ENCODE peak calls at places on chromosomes 3 and 15, in nine cellular contexts. S, B, J, Y, M, N, U, P and I are unnamed samples.

GRCh38 chr3:128274837-128275236 is 121.6 kb downstream of the EEFSEC start:
- DNase-seq in S (no peak), B (no peak), J (no peak), Y (no peak), M (no peak), N (no peak), U (no peak), P (no peak), I (no peak)

GRCh38 chr3:151391715-151392114 is 7.2 kb upstream of the P2RY12 start:
- DNase-seq in S (no peak), B (no peak), J (no peak), Y (no peak), M (no peak), N (no peak), U (no peak), P (no peak), I (no peak)

GRCh38 chr3:184203526-184203925 is 17.5 kb downstream of the ABCF3 start:
- DNase-seq in S (no peak), B (no peak), J (no peak), Y (no peak), M (no peak), N (no peak), U (no peak), P (no peak), I (no peak)

GRCh38 chr3:60182697-60183096 is 1068.6 kb downstream of the FHIT start:
- DNase-seq in S (no peak), B (no peak), J (peak), Y (no peak), M (no peak), N (no peak), U (no peak), P (no peak), I (no peak)

GRCh38 chr3:13550257-13550693 is 1.4 kb downstream of the FBLN2 start:
- DNase-seq in S (no peak), B (no peak), J (no peak), Y (no peak), M (no peak), N (no peak), U (no peak), P (no peak), I (no peak)

GRCh38 chr15:64807751-64808222 is 17.7 kb downstream of the PIF1 start:
- DNase-seq in S (no peak), B (peak), J (peak), Y (no peak), M (no peak), N (no peak), U (no peak), P (no peak), I (no peak)

GRCh38 chr15:36896949-36897348 is 203.4 kb downstream of the MEIS2 start:
- DNase-seq in S (no peak), B (no peak), J (no peak), Y (no peak), M (no peak), N (no peak), U (no peak), P (no peak), I (no peak)

GRCh38 chr3:31552103-31552502 is 19.4 kb downstream of the STT3B start:
- DNase-seq in S (no peak), B (no peak), J (no peak), Y (no peak), M (no peak), N (no peak), U (no peak), P (no peak), I (no peak)

GRCh38 chr3:62622553-62623174 is 249.3 kb upstream of the FEZF2 start:
- DNase-seq in S (no peak), B (no peak), J (peak), Y (no peak), M (peak), N (no peak), U (peak), P (no peak), I (no peak)

GRCh38 chr3:54999159-54999558 is 71.3 kb upstream of the LRTM1 start:
- DNase-seq in S (no peak), B (no peak), J (peak), Y (no peak), M (no peak), N (no peak), U (no peak), P (no peak), I (peak)

GRCh38 chr3:191774485-191774884 is 313.5 kb downstream of the PYDC2 start:
- DNase-seq in S (no peak), B (no peak), J (no peak), Y (no peak), M (no peak), N (no peak), U (no peak), P (no peak), I (no peak)

GRCh38 chr15:90650956-90651689 is 66.0 kb upstream of the BLM start:
- DNase-seq in S (no peak), B (no peak), J (no peak), Y (no peak), M (no peak), N (no peak), U (no peak), P (no peak), I (no peak)

GRCh38 chr3:127141921-127142730 is 50.8 kb upstream of the PRR23E start:
- DNase-seq in S (no peak), B (peak), J (no peak), Y (no peak), M (peak), N (peak), U (no peak), P (peak), I (no peak)

GRCh38 chr3:19866751-19867347 is 67.2 kb downstream of the EFHB start:
- DNase-seq in S (peak), B (no peak), J (peak), Y (no peak), M (peak), N (peak), U (peak), P (peak), I (no peak)

GRCh38 chr3:126937533-126938432 is 45.1 kb upstream of the PLXNA1 start:
- DNase-seq in S (no peak), B (peak), J (no peak), Y (no peak), M (no peak), N (no peak), U (no peak), P (no peak), I (no peak)

GRCh38 chr15:93948728-93949127 is 282.6 kb upstream of the MCTP2 start:
- DNase-seq in S (no peak), B (no peak), J (no peak), Y (no peak), M (no peak), N (no peak), U (no peak), P (no peak), I (no peak)

GRCh38 chr3:53806182-53807116 is 39.8 kb downstream of the CHDH start:
- DNase-seq in S (no peak), B (peak), J (no peak), Y (peak), M (no peak), N (peak), U (peak), P (no peak), I (no peak)

GRCh38 chr3:112990672-112991602 is at the start of gene GTPBP8:
- DNase-seq in S (peak), B (peak), J (peak), Y (peak), M (peak), N (peak), U (peak), P (peak), I (peak)

DNA sequence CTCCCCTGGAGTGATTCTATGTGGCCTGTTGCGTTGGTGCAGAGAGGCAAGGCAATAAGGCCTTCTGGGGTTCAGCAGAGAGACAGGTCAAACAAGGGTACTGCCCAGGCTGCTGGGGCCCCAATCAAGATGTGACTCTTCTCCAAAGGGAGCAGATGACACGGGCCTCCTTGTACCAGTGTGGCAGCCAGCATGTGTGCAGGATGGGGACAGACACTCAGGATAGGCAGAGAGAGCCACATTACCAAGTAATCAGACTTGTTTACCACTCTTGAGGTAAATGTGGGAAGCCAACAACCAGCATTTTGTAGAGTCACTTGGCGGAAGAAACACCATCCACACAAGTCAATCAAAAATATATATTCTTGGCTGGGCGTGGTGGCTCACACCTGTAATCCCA is 95.3 kb upstream of the DLG1 start:
- DNase-seq in S (no peak), B (peak), J (no peak), Y (no peak), M (no peak), N (no peak), U (no peak), P (no peak), I (no peak)
- H3K27ac ChIP-seq in S (peak), B (no peak), J (no peak), Y (peak), M (peak), N (no peak), U (peak), P (no peak), I (no peak)

GRCh38 chr3:195701042-195701910 is 19.5 kb upstream of the MUC20 start:
- DNase-seq in S (no peak), B (no peak), J (no peak), Y (peak), M (no peak), N (no peak), U (no peak), P (no peak), I (peak)
- TF ChIP-seq POLR2AphosphoS5 in S (no peak), B (no peak), J (no peak), Y (no peak), M (no peak), N (peak), U (no peak), P (no peak), I (no peak)

GRCh38 chr3:50147447-50147846 is 7.7 kb upstream of the SEMA3F start:
- DNase-seq in S (no peak), B (no peak), J (no peak), Y (no peak), M (no peak), N (no peak), U (no peak), P (no peak), I (no peak)

GRCh38 chr3:50151728-50152127 is 3.4 kb upstream of the SEMA3F start:
- DNase-seq in S (no peak), B (no peak), J (no peak), Y (no peak), M (no peak), N (no peak), U (no peak), P (no peak), I (no peak)

GRCh38 chr3:50147861-50148260 is 7.3 kb upstream of the SEMA3F start:
- DNase-seq in S (no peak), B (no peak), J (no peak), Y (no peak), M (no peak), N (no peak), U (no peak), P (no peak), I (no peak)

GRCh38 chr3:50150863-50151686 is 4.0 kb upstream of the SEMA3F start:
- DNase-seq in S (peak), B (peak), J (peak), Y (no peak), M (peak), N (no peak), U (no peak), P (peak), I (no peak)

DNA sequence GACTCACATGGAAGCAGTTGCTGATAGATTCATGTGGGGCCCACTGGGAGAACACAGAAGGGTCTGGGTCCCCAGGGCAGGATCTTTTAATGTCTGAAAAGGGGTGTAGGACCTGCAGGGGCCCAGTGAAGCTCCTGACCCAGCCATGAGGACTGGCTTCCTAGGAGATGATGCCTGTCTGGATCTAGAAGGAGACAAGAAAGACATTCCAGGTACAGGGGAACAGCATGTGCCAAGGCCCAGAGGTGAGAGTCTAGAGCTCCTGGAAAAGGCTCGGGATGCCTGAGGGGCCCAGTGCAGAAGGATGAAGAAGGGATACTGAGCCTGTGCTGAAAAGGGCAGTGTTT is 4.7 kb upstream of the SEMA3F start:
- DNase-seq in S (no peak), B (no peak), J (no peak), Y (no peak), M (no peak), N (no peak), U (no peak), P (no peak), I (no peak)
- TF ChIP-seq CTCF in S (no peak), B (no peak), J (no peak), Y (no peak), M (no peak), N (no peak), U (no peak), P (no peak), I (no peak)

DNA sequence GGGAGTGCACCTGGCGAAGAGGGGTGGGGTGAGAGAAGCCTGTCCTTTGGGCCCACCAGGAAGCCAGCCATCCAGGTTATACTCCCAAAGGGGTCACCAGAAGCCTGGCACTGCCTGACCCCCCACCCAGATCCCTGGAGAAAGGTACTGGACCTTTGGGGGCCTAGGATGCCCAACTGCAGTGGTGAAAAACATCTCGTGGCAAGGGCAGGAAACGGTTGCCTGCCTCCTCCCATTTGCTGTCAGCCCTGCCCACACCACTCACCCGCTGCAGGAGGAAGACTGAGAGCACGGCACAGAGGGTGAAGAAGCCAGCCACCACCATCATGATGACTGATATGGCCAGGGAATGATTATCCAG is 2.2 kb upstream of the ULK3 start:
- DNase-seq in S (no peak), B (peak), J (no peak), Y (no peak), M (no peak), N (no peak), U (no peak), P (no peak), I (no peak)
- H3K27ac ChIP-seq in S (no peak), B (peak), J (no peak), Y (peak), M (no peak), N (no peak), U (no peak), P (no peak), I (peak)

DNA sequence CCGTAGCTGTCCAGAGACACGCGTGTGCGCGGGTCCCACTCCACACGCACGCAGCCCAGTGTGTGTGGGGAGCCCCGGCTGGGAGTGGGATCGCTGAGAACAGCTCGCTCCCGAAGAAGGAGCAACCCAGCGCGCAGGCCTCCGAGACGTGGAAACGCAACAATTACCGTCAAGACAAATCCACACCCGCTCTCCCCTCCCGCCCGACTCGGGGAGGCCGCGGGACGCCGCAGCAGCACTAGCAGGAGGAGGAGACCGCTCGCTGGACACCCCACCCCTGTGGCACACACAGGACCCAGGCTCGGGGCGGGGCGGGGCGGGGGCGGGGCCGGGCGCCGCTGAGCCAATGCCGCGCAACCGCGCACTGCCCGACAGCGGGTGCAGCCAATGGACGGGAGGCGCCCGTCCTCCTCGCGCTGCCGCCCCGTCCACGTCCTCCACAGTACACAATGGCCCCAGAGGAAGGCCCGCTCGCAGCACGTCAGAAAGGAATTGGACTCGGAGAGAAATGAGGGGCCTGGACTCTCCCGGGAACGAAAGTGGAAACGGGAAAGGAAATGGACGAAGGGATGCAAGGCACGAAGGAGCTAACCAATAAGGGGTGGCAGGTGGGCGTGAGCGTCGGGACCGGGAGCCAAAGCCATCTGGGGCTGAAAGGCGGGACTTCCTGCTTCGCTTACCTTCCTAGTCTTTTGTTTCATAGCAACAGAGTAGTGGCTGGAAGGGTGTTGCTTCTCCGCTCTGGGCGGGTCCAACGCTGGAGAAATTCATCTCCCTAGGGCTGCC is at the start of gene CBLB:
- DNase-seq in S (peak), B (peak), J (peak), Y (peak), M (peak), N (peak), U (peak), P (peak), I (peak)
- TF ChIP-seq POLR2AphosphoS5 in S (peak), B (peak), J (peak), Y (peak), M (peak), N (peak), U (peak), P (peak), I (peak)

GRCh38 chr3:149529099-149529498 is 54.6 kb downstream of the TM4SF4 start:
- DNase-seq in S (no peak), B (no peak), J (no peak), Y (no peak), M (no peak), N (no peak), U (no peak), P (no peak), I (no peak)
- TF ChIP-seq CTCF in S (no peak), B (no peak), J (no peak), Y (no peak), M (no peak), N (no peak), U (no peak), P (no peak), I (no peak)

GRCh38 chr15:101439920-101440319 is 49.6 kb downstream of the PCSK6 start:
- DNase-seq in S (peak), B (no peak), J (no peak), Y (peak), M (no peak), N (no peak), U (no peak), P (peak), I (no peak)
- H3K27ac ChIP-seq in S (no peak), B (peak), J (no peak), Y (no peak), M (no peak), N (peak), U (no peak), P (peak), I (peak)

GRCh38 chr3:73074681-73075305 is 13.3 kb downstream of the EBLN2 start:
- DNase-seq in S (no peak), B (no peak), J (no peak), Y (no peak), M (no peak), N (no peak), U (no peak), P (no peak), I (no peak)

GRCh38 chr3:73070675-73071575 is 9.5 kb downstream of the EBLN2 start:
- DNase-seq in S (no peak), B (no peak), J (no peak), Y (no peak), M (no peak), N (no peak), U (no peak), P (no peak), I (no peak)

GRCh38 chr3:73071952-73072351 is 10.5 kb downstream of the EBLN2 start:
- DNase-seq in S (no peak), B (no peak), J (no peak), Y (no peak), M (no peak), N (no peak), U (no peak), P (no peak), I (no peak)

GRCh38 chr3:73073091-73073707 is 11.7 kb downstream of the EBLN2 start:
- DNase-seq in S (no peak), B (no peak), J (no peak), Y (no peak), M (no peak), N (no peak), U (no peak), P (no peak), I (no peak)

GRCh38 chr3:73072634-73073033 is 11.2 kb downstream of the EBLN2 start:
- DNase-seq in S (no peak), B (no peak), J (no peak), Y (no peak), M (no peak), N (no peak), U (no peak), P (no peak), I (no peak)
- TF ChIP-seq POLR2AphosphoS5 in S (no peak), B (no peak), J (no peak), Y (no peak), M (no peak), N (no peak), U (peak), P (no peak), I (no peak)

DNA sequence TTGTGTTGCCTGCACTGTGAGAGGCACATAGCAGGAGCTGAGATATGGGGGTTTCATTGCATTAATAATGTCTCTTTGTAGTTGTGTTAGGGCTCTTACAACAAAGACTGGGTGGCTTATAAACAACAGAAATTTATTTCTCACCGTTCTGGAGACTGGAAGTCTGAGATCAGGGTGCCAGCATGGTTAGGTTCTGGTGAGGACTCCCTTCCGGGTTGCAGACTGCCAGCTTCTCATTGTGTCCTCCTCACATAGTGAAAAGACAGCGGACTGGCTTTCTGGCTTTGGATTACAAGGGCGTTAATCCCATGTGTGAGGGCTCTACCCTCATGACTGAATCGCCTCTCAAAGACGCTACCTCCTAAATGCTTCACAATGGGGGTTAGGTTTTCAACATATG is 20.6 kb downstream of the TMEM108 start:
- DNase-seq in S (no peak), B (no peak), J (no peak), Y (no peak), M (no peak), N (no peak), U (no peak), P (no peak), I (no peak)
- TF ChIP-seq CTCF in S (no peak), B (no peak), J (no peak), Y (no peak), M (no peak), N (no peak), U (no peak), P (no peak), I (no peak)

GRCh38 chr15:81323944-81324881 is at the start of gene STARD5:
- DNase-seq in S (peak), B (peak), J (peak), Y (peak), M (peak), N (peak), U (peak), P (peak), I (peak)
- H3K27ac ChIP-seq in S (peak), B (peak), J (no peak), Y (peak), M (peak), N (peak), U (peak), P (peak), I (peak)